ENCODE peak calls at places on chromosomes 7 and 10, in six cellular contexts. J is smooth muscle cell of the brain vasculature, S is spleen, L is AG10803, G is KBM-7, R is NCI-H524 treated with DMSO at 0.1 percent for 48 hours. U is an unnamed sample.

GRCh38 chr10:4807803-4808507 is 18.1 kb upstream of the AKR1E2 start:
- DNase-seq in J (no peak), R (no peak), G (no peak), S (no peak), L (peak), U (no peak)

GRCh38 chr10:46305430-46305808 is 18.6 kb downstream of the ANTXRL start:
- DNase-seq in L (no peak), J (no peak), R (no peak), G (no peak), S (peak), U (no peak)

GRCh38 chr10:78869508-78870439 is 199.0 kb upstream of the ZMIZ1 start:
- DNase-seq in S (no peak), R (no peak), J (no peak), L (no peak), G (no peak), U (peak)

GRCh38 chr7:5514440-5515035 is 90.9 kb upstream of the TNRC18 start:
- DNase-seq in R (no peak), J (no peak), S (no peak), L (peak), G (no peak), U (no peak)

GRCh38 chr7:142873871-142874270 is 11.7 kb downstream of the TRPV6 start:
- DNase-seq in J (no peak), S (no peak), L (no peak), R (no peak), G (no peak), U (no peak)

GRCh38 chr10:120825878-120826383 is 25.2 kb upstream of the WDR11 start:
- DNase-seq in J (no peak), L (no peak), G (no peak), R (no peak), S (no peak), U (no peak)

GRCh38 chr10:89164080-89164479 is 43.0 kb downstream of the CH25H start:
- DNase-seq in G (peak), S (no peak), J (no peak), R (no peak), L (no peak), U (no peak)

GRCh38 chr7:35865287-35865686 is 64.4 kb downstream of the SEPTIN7 start:
- DNase-seq in R (no peak), L (no peak), J (no peak), S (no peak), G (no peak), U (no peak)

GRCh38 chr7:516606-517456 is 2.8 kb downstream of the PDGFA start:
- DNase-seq in R (no peak), S (no peak), G (no peak), L (peak), J (no peak), U (no peak)

GRCh38 chr10:102665904-102666509 is 21.7 kb downstream of the TRIM8 start:
- DNase-seq in L (no peak), S (peak), G (no peak), J (no peak), R (no peak), U (no peak)

GRCh38 chr10:72007246-72007892 is 43.2 kb downstream of the CHST3 start:
- DNase-seq in J (no peak), L (no peak), S (no peak), G (no peak), R (no peak), U (no peak)

GRCh38 chr10:79192677-79193003 is 123.9 kb downstream of the ZMIZ1 start:
- DNase-seq in R (no peak), L (peak), G (no peak), J (no peak), S (no peak), U (no peak)

GRCh38 chr10:102629661-102630614 is 14.3 kb upstream of the TRIM8 start:
- DNase-seq in L (peak), G (peak), J (no peak), S (peak), R (no peak), U (no peak)

GRCh38 chr10:60626037-60626436 is 152.2 kb upstream of the CDK1 start:
- DNase-seq in J (no peak), L (no peak), G (no peak), R (no peak), S (no peak), U (no peak)

GRCh38 chr7:101537205-101537604 is 91.9 kb downstream of the MYL10 start:
- DNase-seq in G (no peak), L (no peak), S (no peak), R (no peak), J (no peak), U (no peak)

GRCh38 chr7:17206354-17206905 is 92.0 kb upstream of the AHR start:
- DNase-seq in L (no peak), S (no peak), J (no peak), R (no peak), G (peak), U (no peak)

GRCh38 chr10:20622522-20623270 is 274.4 kb downstream of the NEBL start:
- DNase-seq in L (peak), G (peak), S (no peak), J (peak), R (no peak), U (no peak)

GRCh38 chr10:122648599-122649428 is 50.8 kb downstream of the C10orf120 start:
- DNase-seq in S (peak), L (peak), J (peak), R (no peak), G (peak), U (peak)

GRCh38 chr7:144834516-144835165 is 1.2 kb downstream of the TPK1 start:
- DNase-seq in R (no peak), S (no peak), L (peak), J (no peak), G (peak), U (peak)

GRCh38 chr10:77592946-77593636 is 44.5 kb downstream of the KCNMA1 start:
- DNase-seq in L (peak), S (peak), G (no peak), J (peak), R (no peak), U (no peak)

GRCh38 chr7:25846722-25847121 is 305.3 kb upstream of the NFE2L3 start:
- DNase-seq in J (peak), S (no peak), R (no peak), L (peak), G (no peak), U (no peak)